ENCODE peak calls at places on chromosomes 7 and 10, in five cellular contexts. One of them, this sample, is unnamed.

GRCh38 chr10:51860257-51860656 is 160.9 kb upstream of the CSTF2T start:
- DNase-seq in fibroblast of the aortic adventitia: peak
- DNase-seq in NCI-H345: no peak
- DNase-seq in stimulated activated CD4-positive, alpha-beta T cell treated with anti-CD3 and anti-CD28 coated beads, Interleukin-4, amount 100 ng/mL, for 4 hours: no peak
- DNase-seq in neural crest cell: no peak
- DNase-seq in this sample: no peak

GRCh38 chr10:129964611-129965417 is 740 bp upstream of the EBF3 start:
- DNase-seq in fibroblast of the aortic adventitia: no peak
- DNase-seq in stimulated activated CD4-positive, alpha-beta T cell treated with anti-CD3 and anti-CD28 coated beads, Interleukin-4, amount 100 ng/mL, for 4 hours: no peak
- DNase-seq in NCI-H345: no peak
- DNase-seq in neural crest cell: no peak
- DNase-seq in this sample: no peak

GRCh38 chr7:24829787-24830186 is 72.5 kb upstream of the GSDME start:
- DNase-seq in NCI-H345: peak
- DNase-seq in stimulated activated CD4-positive, alpha-beta T cell treated with anti-CD3 and anti-CD28 coated beads, Interleukin-4, amount 100 ng/mL, for 4 hours: no peak
- DNase-seq in fibroblast of the aortic adventitia: no peak
- DNase-seq in neural crest cell: no peak
- DNase-seq in this sample: no peak

GRCh38 chr10:10500941-10501340 is 516.7 kb upstream of the CELF2 start:
- DNase-seq in neural crest cell: no peak
- DNase-seq in NCI-H345: no peak
- DNase-seq in fibroblast of the aortic adventitia: peak
- DNase-seq in stimulated activated CD4-positive, alpha-beta T cell treated with anti-CD3 and anti-CD28 coated beads, Interleukin-4, amount 100 ng/mL, for 4 hours: no peak
- DNase-seq in this sample: no peak

GRCh38 chr7:158323741-158324396 is 263.8 kb downstream of the PTPRN2 start:
- DNase-seq in neural crest cell: no peak
- DNase-seq in fibroblast of the aortic adventitia: no peak
- DNase-seq in stimulated activated CD4-positive, alpha-beta T cell treated with anti-CD3 and anti-CD28 coated beads, Interleukin-4, amount 100 ng/mL, for 4 hours: no peak
- DNase-seq in NCI-H345: no peak
- DNase-seq in this sample: no peak

GRCh38 chr10:113268186-113268585 is 284.7 kb upstream of the HABP2 start:
- DNase-seq in NCI-H345: no peak
- DNase-seq in neural crest cell: no peak
- DNase-seq in fibroblast of the aortic adventitia: no peak
- DNase-seq in stimulated activated CD4-positive, alpha-beta T cell treated with anti-CD3 and anti-CD28 coated beads, Interleukin-4, amount 100 ng/mL, for 4 hours: no peak
- DNase-seq in this sample: no peak

GRCh38 chr7:4131043-4131442 is 551.1 kb upstream of the FOXK1 start:
- DNase-seq in fibroblast of the aortic adventitia: no peak
- DNase-seq in neural crest cell: no peak
- DNase-seq in stimulated activated CD4-positive, alpha-beta T cell treated with anti-CD3 and anti-CD28 coated beads, Interleukin-4, amount 100 ng/mL, for 4 hours: no peak
- DNase-seq in NCI-H345: no peak
- DNase-seq in this sample: no peak

GRCh38 chr7:73423519-73424485 is 9.8 kb upstream of the FZD9 start:
- DNase-seq in stimulated activated CD4-positive, alpha-beta T cell treated with anti-CD3 and anti-CD28 coated beads, Interleukin-4, amount 100 ng/mL, for 4 hours: no peak
- DNase-seq in NCI-H345: no peak
- DNase-seq in neural crest cell: peak
- DNase-seq in fibroblast of the aortic adventitia: no peak
- DNase-seq in this sample: no peak

GRCh38 chr10:43340619-43341018 is 30.8 kb upstream of the FXYD4 start:
- DNase-seq in NCI-H345: no peak
- DNase-seq in neural crest cell: no peak
- DNase-seq in fibroblast of the aortic adventitia: no peak
- DNase-seq in stimulated activated CD4-positive, alpha-beta T cell treated with anti-CD3 and anti-CD28 coated beads, Interleukin-4, amount 100 ng/mL, for 4 hours: no peak
- DNase-seq in this sample: no peak

GRCh38 chr7:1555046-1555812 is 776 bp downstream of the TMEM184A start:
- DNase-seq in fibroblast of the aortic adventitia: peak
- DNase-seq in stimulated activated CD4-positive, alpha-beta T cell treated with anti-CD3 and anti-CD28 coated beads, Interleukin-4, amount 100 ng/mL, for 4 hours: no peak
- DNase-seq in neural crest cell: no peak
- DNase-seq in NCI-H345: no peak
- DNase-seq in this sample: no peak

GRCh38 chr7:69813637-69814240 is 215.5 kb downstream of the AUTS2 start:
- DNase-seq in fibroblast of the aortic adventitia: peak
- DNase-seq in NCI-H345: no peak
- DNase-seq in neural crest cell: no peak
- DNase-seq in stimulated activated CD4-positive, alpha-beta T cell treated with anti-CD3 and anti-CD28 coated beads, Interleukin-4, amount 100 ng/mL, for 4 hours: no peak
- DNase-seq in this sample: no peak

GRCh38 chr10:6035101-6035834 is 26.9 kb downstream of the IL2RA start:
- DNase-seq in NCI-H345: no peak
- DNase-seq in fibroblast of the aortic adventitia: no peak
- DNase-seq in stimulated activated CD4-positive, alpha-beta T cell treated with anti-CD3 and anti-CD28 coated beads, Interleukin-4, amount 100 ng/mL, for 4 hours: no peak
- DNase-seq in neural crest cell: no peak
- DNase-seq in this sample: no peak

GRCh38 chr7:114972567-114972966 is 50.7 kb downstream of the MDFIC start:
- DNase-seq in stimulated activated CD4-positive, alpha-beta T cell treated with anti-CD3 and anti-CD28 coated beads, Interleukin-4, amount 100 ng/mL, for 4 hours: no peak
- DNase-seq in NCI-H345: no peak
- DNase-seq in fibroblast of the aortic adventitia: no peak
- DNase-seq in neural crest cell: no peak
- DNase-seq in this sample: no peak

GRCh38 chr7:44240983-44241510 is 40.3 kb downstream of the YKT6 start:
- DNase-seq in stimulated activated CD4-positive, alpha-beta T cell treated with anti-CD3 and anti-CD28 coated beads, Interleukin-4, amount 100 ng/mL, for 4 hours: peak
- DNase-seq in neural crest cell: peak
- DNase-seq in NCI-H345: peak
- DNase-seq in fibroblast of the aortic adventitia: peak
- DNase-seq in this sample: peak

GRCh38 chr7:149459540-149460433 is 1.1 kb downstream of the ZNF777 start:
- DNase-seq in fibroblast of the aortic adventitia: no peak
- DNase-seq in NCI-H345: peak
- DNase-seq in stimulated activated CD4-positive, alpha-beta T cell treated with anti-CD3 and anti-CD28 coated beads, Interleukin-4, amount 100 ng/mL, for 4 hours: peak
- DNase-seq in neural crest cell: peak
- DNase-seq in this sample: peak

GRCh38 chr10:71747039-71747807 is 26.1 kb downstream of the VSIR start:
- DNase-seq in stimulated activated CD4-positive, alpha-beta T cell treated with anti-CD3 and anti-CD28 coated beads, Interleukin-4, amount 100 ng/mL, for 4 hours: no peak
- DNase-seq in fibroblast of the aortic adventitia: no peak
- DNase-seq in neural crest cell: no peak
- DNase-seq in NCI-H345: no peak
- DNase-seq in this sample: no peak

GRCh38 chr10:81027223-81027622 is 489.5 kb downstream of the SH2D4B start:
- DNase-seq in stimulated activated CD4-positive, alpha-beta T cell treated with anti-CD3 and anti-CD28 coated beads, Interleukin-4, amount 100 ng/mL, for 4 hours: no peak
- DNase-seq in NCI-H345: no peak
- DNase-seq in fibroblast of the aortic adventitia: no peak
- DNase-seq in neural crest cell: no peak
- DNase-seq in this sample: no peak

GRCh38 chr7:158583810-158584209 is 3.8 kb downstream of the PTPRN2 start:
- DNase-seq in fibroblast of the aortic adventitia: no peak
- DNase-seq in NCI-H345: peak
- DNase-seq in stimulated activated CD4-positive, alpha-beta T cell treated with anti-CD3 and anti-CD28 coated beads, Interleukin-4, amount 100 ng/mL, for 4 hours: no peak
- DNase-seq in neural crest cell: no peak
- DNase-seq in this sample: no peak

GRCh38 chr10:112131361-112131760 is 52.2 kb downstream of the GPAM start:
- DNase-seq in neural crest cell: no peak
- DNase-seq in stimulated activated CD4-positive, alpha-beta T cell treated with anti-CD3 and anti-CD28 coated beads, Interleukin-4, amount 100 ng/mL, for 4 hours: no peak
- DNase-seq in fibroblast of the aortic adventitia: no peak
- DNase-seq in NCI-H345: no peak
- DNase-seq in this sample: no peak

This sample was measured in activated CD4-positive, CD25-positive, alpha-beta regulatory T cell treated with anti-CD3 and anti-CD28 coated beads, Interleukin-2, amount 50 U/mL, for 72 hours.